ENCODE peak calls at places on chromosomes 5 and 9, in four cellular contexts. A, P, L and E are unnamed samples.

GRCh38 chr9:38621434-38622082 is 1.2 kb upstream of the ANKRD18A start:
- DNase-seq in A (no peak), P (peak), L (no peak), E (no peak)

GRCh38 chr9:91071185-91071990 is 269.8 kb downstream of the SYK start:
- DNase-seq in A (peak), P (no peak), L (peak), E (no peak)

GRCh38 chr9:137558127-137558526 is 6.4 kb downstream of the MRPL41 start:
- DNase-seq in A (no peak), P (no peak), L (no peak), E (no peak)

GRCh38 chr5:150999704-151000452 is 20.5 kb upstream of the GPX3 start:
- DNase-seq in A (no peak), P (no peak), L (no peak), E (no peak)

GRCh38 chr9:136084191-136084944 is 10.7 kb downstream of the NACC2 start:
- DNase-seq in A (no peak), P (peak), L (no peak), E (no peak)

GRCh38 chr5:180003145-180003544 is 68.4 kb downstream of the RNF130 start:
- DNase-seq in A (no peak), P (no peak), L (no peak), E (no peak)

GRCh38 chr9:19940808-19941207 is 152.0 kb upstream of the SLC24A2 start:
- DNase-seq in A (peak), P (peak), L (no peak), E (no peak)

GRCh38 chr9:68546596-68547390 is 6.1 kb upstream of the TMEM252 start:
- DNase-seq in A (no peak), P (no peak), L (no peak), E (no peak)

GRCh38 chr5:173099461-173099860 is 43.3 kb downstream of the CREBRF start:
- DNase-seq in A (no peak), P (no peak), L (no peak), E (no peak)

GRCh38 chr5:94469889-94470288 is 148.5 kb downstream of the KIAA0825 start:
- DNase-seq in A (no peak), P (peak), L (peak), E (no peak)

GRCh38 chr9:121989010-121989409 is 104.1 kb downstream of the TTLL11 start:
- DNase-seq in A (peak), P (no peak), L (no peak), E (no peak)

GRCh38 chr9:103798620-103799019 is 295.5 kb upstream of the SMC2 start:
- DNase-seq in A (no peak), P (no peak), L (peak), E (no peak)

GRCh38 chr9:106801816-106802215 is 61.1 kb upstream of the ZNF462 start:
- DNase-seq in A (no peak), P (no peak), L (no peak), E (no peak)

GRCh38 chr5:83925952-83926351 is 205.3 kb upstream of the HAPLN1 start:
- DNase-seq in A (peak), P (no peak), L (no peak), E (no peak)

GRCh38 chr9:114925672-114926071 is 4.7 kb downstream of the TNFSF8 start:
- DNase-seq in A (no peak), P (no peak), L (no peak), E (no peak)

GRCh38 chr5:127416896-127417295 is 100.5 kb upstream of the PRRC1 start:
- DNase-seq in A (no peak), P (no peak), L (no peak), E (no peak)

GRCh38 chr9:96674914-96675538 is 19.9 kb upstream of the PRXL2C start:
- DNase-seq in A (peak), P (no peak), L (peak), E (no peak)

GRCh38 chr9:121157939-121158338 is 43.7 kb downstream of the RAB14 start:
- DNase-seq in A (no peak), P (no peak), L (no peak), E (no peak)

GRCh38 chr9:100498592-100498991 is 25.6 kb downstream of the TMEFF1 start:
- DNase-seq in A (no peak), P (no peak), L (peak), E (no peak)

GRCh38 chr9:106970219-106970975 is 107.4 kb downstream of the ZNF462 start:
- DNase-seq in A (no peak), P (no peak), L (no peak), E (no peak)

GRCh38 chr9:137816531-137817235 is 60.9 kb upstream of the CACNA1B start:
- DNase-seq in A (no peak), P (no peak), L (no peak), E (no peak)

GRCh38 chr5:10704949-10705621 is 55.9 kb downstream of the DAP start:
- DNase-seq in A (peak), P (no peak), L (peak), E (no peak)

GRCh38 chr5:158200624-158201023 is 341.7 kb upstream of the CLINT1 start:
- DNase-seq in A (no peak), P (no peak), L (no peak), E (no peak)

GRCh38 chr5:161190778-161191177 is 338.8 kb upstream of the ATP10B start:
- DNase-seq in A (no peak), P (no peak), L (no peak), E (no peak)

GRCh38 chr5:123176224-123176937 is 87.3 kb downstream of the PRDM6 start:
- DNase-seq in A (no peak), P (no peak), L (peak), E (no peak)

GRCh38 chr5:83991566-83992224 is 271.0 kb upstream of the HAPLN1 start:
- DNase-seq in A (no peak), P (no peak), L (no peak), E (no peak)

GRCh38 chr9:127154003-127154389 is 31.6 kb upstream of the ANGPTL2 start:
- DNase-seq in A (peak), P (no peak), L (no peak), E (no peak)

GRCh38 chr5:150158170-150158949 is 2.7 kb upstream of the PDGFRB start:
- DNase-seq in A (no peak), P (peak), L (peak), E (no peak)

GRCh38 chr9:24464321-24464951 is 81.3 kb downstream of the IZUMO3 start:
- DNase-seq in A (peak), P (no peak), L (peak), E (no peak)

GRCh38 chr5:111043712-111044506 is 27.6 kb upstream of the TSLP start:
- DNase-seq in A (no peak), P (peak), L (peak), E (no peak)

GRCh38 chr5:122940890-122941289 is 95.5 kb downstream of the SNX24 start:
- DNase-seq in A (no peak), P (no peak), L (no peak), E (no peak)

GRCh38 chr9:124450241-124450924 is at the start of gene ADGRD2:
- DNase-seq in A (peak), P (peak), L (peak), E (no peak)

GRCh38 chr9:120931278-120932085 is 4.9 kb upstream of the TRAF1 start:
- DNase-seq in A (peak), P (no peak), L (peak), E (no peak)

GRCh38 chr9:134598884-134599245 is 42.7 kb upstream of the COL5A1 start:
- DNase-seq in A (no peak), P (no peak), L (peak), E (no peak)
- H2AFZ ChIP-seq in A (no peak), P (no peak), L (peak), E (no peak)

GRCh38 chr5:54882101-54882500 is 103.3 kb downstream of the ESM1 start:
- DNase-seq in A (no peak), P (no peak), L (no peak), E (peak)

GRCh38 chr5:54883374-54884194 is 101.8 kb downstream of the ESM1 start:
- DNase-seq in A (peak), P (peak), L (peak), E (no peak)

GRCh38 chr5:54882841-54883240 is 102.6 kb downstream of the ESM1 start:
- DNase-seq in A (no peak), P (no peak), L (no peak), E (no peak)

GRCh38 chr5:54885636-54886035 is 99.8 kb downstream of the ESM1 start:
- DNase-seq in A (no peak), P (no peak), L (no peak), E (no peak)

DNA sequence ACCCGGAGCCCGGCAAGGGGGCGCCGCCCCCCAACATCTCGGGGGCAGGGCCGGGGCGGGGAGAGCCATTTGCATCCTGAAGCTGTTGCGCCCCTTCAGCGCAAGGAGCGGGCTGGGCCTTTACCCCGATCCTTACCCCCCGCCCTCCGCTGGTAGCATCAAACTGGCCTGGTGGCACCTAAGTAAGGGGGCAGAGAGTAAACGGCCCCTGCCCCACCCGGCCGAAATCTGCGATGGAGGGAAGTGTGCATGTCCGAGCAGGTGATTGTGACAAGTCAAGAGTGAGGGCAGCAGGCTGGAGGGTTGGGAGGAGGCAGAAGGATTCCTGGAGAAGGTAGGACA is 101.2 kb downstream of the ESM1 start:
- DNase-seq in A (no peak), P (no peak), L (no peak), E (no peak)
- H3K4me2 ChIP-seq in A (peak), P (no peak), L (peak), E (peak)

GRCh38 chr9:15936316-15936869 is 383.6 kb downstream of the CCDC171 start:
- DNase-seq in A (peak), P (peak), L (peak), E (no peak)
- H2AFZ ChIP-seq in A (no peak), P (peak), L (peak), E (no peak)

GRCh38 chr5:141269195-141269594 is 24.0 kb downstream of the PCDHB15 start:
- DNase-seq in A (no peak), P (no peak), L (no peak), E (no peak)

DNA sequence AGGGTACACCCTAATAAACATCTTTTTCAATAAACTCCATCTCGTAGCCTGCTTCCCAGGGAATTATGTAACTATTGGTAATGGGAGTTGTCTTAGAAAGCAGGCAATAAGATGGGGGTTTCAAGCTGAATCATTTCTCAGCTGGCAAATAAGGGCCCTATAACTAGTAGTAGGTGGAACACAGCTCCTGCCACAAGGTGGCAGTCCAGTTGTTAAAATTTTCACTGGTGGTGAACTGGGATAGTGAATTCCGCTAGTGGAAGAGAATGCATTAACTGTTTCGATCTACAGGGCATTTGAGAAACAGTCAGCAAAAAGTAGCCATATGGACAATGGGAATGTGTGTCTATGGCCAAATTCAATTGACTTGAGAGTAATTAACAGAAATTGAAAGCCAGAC is 27.7 kb downstream of the PCDHB15 start:
- DNase-seq in A (no peak), P (no peak), L (no peak), E (no peak)
- H3K4me2 ChIP-seq in A (no peak), P (no peak), L (no peak), E (no peak)